ENCODE peak calls at places on chromosomes 11 and 22, in seven cellular contexts. Q is AG04449, M is AG09319, R is HCT116, H is foreskin fibroblast, W is esophagus muscularis mucosa, A is NB4. N is an unnamed sample.
A peak's percentile ranks its signal among the peaks of the same experiment; 100 is the strongest.

GRCh38 chr11:92251980-92252379 is 27.4 kb downstream of the FAT3 start:
- DNase-seq in W (no peak), H (no peak), A (no peak), R (no peak), M (no peak), Q (peak; percentile 72), N (no peak)

GRCh38 chr11:66278396-66279091 is 569 bp downstream of the CNIH2 start:
- DNase-seq in A (peak; percentile 43), H (peak; percentile 44), M (no peak), R (no peak), Q (no peak), W (no peak), N (no peak)

GRCh38 chr11:128517457-128518230 is 69.7 kb downstream of the ETS1 start:
- DNase-seq in H (peak; percentile 60), A (no peak), R (no peak), W (peak; percentile 50), Q (no peak), M (no peak), N (no peak)

GRCh38 chr11:69049490-69049867 is 747 bp downstream of the TPCN2 start:
- DNase-seq in R (no peak), Q (no peak), H (peak; percentile 26), A (peak; percentile 81), M (no peak), W (no peak), N (no peak)

GRCh38 chr11:29022676-29023075 is 914.5 kb downstream of the METTL15 start:
- DNase-seq in Q (no peak), R (no peak), M (no peak), H (no peak), W (no peak), A (no peak), N (no peak)

GRCh38 chr22:29801153-29801552 is 34.0 kb downstream of the UQCR10 start:
- DNase-seq in M (no peak), Q (no peak), H (no peak), R (no peak), A (no peak), W (no peak), N (no peak)

GRCh38 chr11:119108151-119108856 is 1.2 kb downstream of the C2CD2L start:
- DNase-seq in Q (no peak), W (no peak), M (no peak), R (no peak), H (peak; percentile 45), A (peak; percentile 85), N (peak; percentile 60)

GRCh38 chr11:70700453-70700852 is 302.1 kb downstream of the CTTN start:
- DNase-seq in M (no peak), H (no peak), A (no peak), Q (no peak), W (no peak), R (no peak), N (no peak)

GRCh38 chr22:36331306-36331911 is 56.4 kb downstream of the MYH9 start:
- DNase-seq in W (peak; percentile 97), R (peak; percentile 82), M (no peak), A (peak; percentile 94), Q (peak; percentile 86), H (peak; percentile 96), N (peak; percentile 89)

GRCh38 chr22:23057331-23057730 is 13.0 kb upstream of the GNAZ start:
- DNase-seq in H (no peak), W (no peak), M (no peak), A (no peak), Q (no peak), R (no peak), N (peak; percentile 2)

GRCh38 chr22:35910013-35910860 is 118.4 kb downstream of the RBFOX2 start:
- DNase-seq in W (no peak), Q (no peak), R (no peak), H (peak; percentile 30), M (no peak), A (no peak), N (no peak)

GRCh38 chr11:117809236-117810055 is 12.4 kb upstream of the DSCAML1 start:
- DNase-seq in R (peak; percentile 63), H (peak; percentile 63), A (peak; percentile 72), Q (no peak), W (no peak), M (no peak), N (peak; percentile 58)

GRCh38 chr22:23029521-23030228 is 40.6 kb upstream of the GNAZ start:
- DNase-seq in A (no peak), R (no peak), W (no peak), H (no peak), Q (no peak), M (no peak), N (no peak)

GRCh38 chr11:57588038-57588710 is 9.3 kb upstream of the SERPING1 start:
- DNase-seq in A (peak; percentile 73), R (no peak), H (no peak), Q (no peak), W (no peak), M (no peak), N (no peak)

GRCh38 chr11:111331711-111332479 is 33.5 kb downstream of the POU2AF3 start:
- DNase-seq in H (peak; percentile 50), W (no peak), R (no peak), Q (no peak), A (no peak), M (peak; percentile 27), N (no peak)

GRCh38 chr11:43823851-43824250 is 56.8 kb upstream of the ALKBH3 start:
- DNase-seq in M (no peak), W (no peak), Q (no peak), R (no peak), H (no peak), A (no peak), N (no peak)

GRCh38 chr11:43819926-43820325 is 60.7 kb upstream of the ALKBH3 start:
- DNase-seq in A (peak; percentile 26), Q (no peak), M (no peak), W (no peak), H (peak; percentile 49), R (no peak), N (no peak)

GRCh38 chr11:43830928-43831440 is 49.6 kb upstream of the ALKBH3 start:
- DNase-seq in Q (peak; percentile 99), H (peak; percentile 98), A (peak; percentile 65), R (peak; percentile 98), W (no peak), M (peak; percentile 91), N (no peak)

GRCh38 chr11:43823316-43823715 is 57.3 kb upstream of the ALKBH3 start:
- DNase-seq in Q (no peak), W (no peak), H (no peak), R (no peak), A (no peak), M (no peak), N (no peak)

DNA sequence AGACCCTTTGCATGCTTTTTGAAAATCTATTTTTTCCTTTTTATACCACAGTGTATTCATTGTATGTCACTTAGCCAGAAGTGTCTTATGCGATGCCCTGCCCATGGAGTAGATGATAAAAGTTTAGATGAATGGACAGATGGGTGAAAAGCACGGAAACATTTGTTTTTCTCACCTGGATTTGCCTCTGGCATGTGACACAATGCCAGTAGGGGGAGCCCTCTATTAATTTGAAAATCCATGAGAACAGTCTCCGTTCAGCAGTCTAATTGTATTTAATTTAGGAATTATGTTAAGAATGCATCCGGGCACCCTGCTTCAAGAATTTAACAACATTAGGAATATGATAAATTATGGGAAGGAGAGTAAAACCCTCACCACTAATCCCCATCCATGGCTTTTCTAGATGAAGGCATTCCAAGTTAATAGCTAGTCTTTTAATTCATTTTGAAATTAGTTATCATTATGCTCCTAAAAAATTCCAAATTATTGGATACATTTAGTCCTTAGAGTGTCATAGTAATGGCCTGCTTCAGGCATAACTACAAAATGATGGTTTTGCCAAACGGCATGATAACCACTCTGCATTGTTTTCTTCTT is 55.3 kb upstream of the ALKBH3 start:
- DNase-seq in H (peak; percentile 66), Q (no peak), M (no peak), A (peak; percentile 23), W (no peak), R (peak; percentile 31), N (no peak)
- TF ChIP-seq CTCF in H (peak; percentile 78), Q (peak; percentile 66), M (peak; percentile 69), A (peak; percentile 60), W (peak; percentile 79), R (peak; percentile 83), N (peak; percentile 35)

GRCh38 chr11:35554491-35555237 is 29.2 kb upstream of the PAMR1 start:
- DNase-seq in Q (no peak), H (peak; percentile 73), M (no peak), W (peak; percentile 72), R (no peak), A (no peak), N (no peak)
- TF ChIP-seq CTCF in Q (peak; percentile 44), H (peak; percentile 55), M (peak; percentile 30), W (peak; percentile 17), R (peak; percentile 56), A (no peak), N (no peak)

GRCh38 chr11:9982796-9983579 is 311.0 kb downstream of the SBF2 start:
- DNase-seq in M (no peak), R (peak; percentile 31), W (no peak), A (no peak), Q (no peak), H (peak; percentile 28), N (no peak)
- TF ChIP-seq CTCF in M (no peak), R (no peak), W (no peak), A (no peak), Q (no peak), H (no peak), N (no peak)

GRCh38 chr11:1841511-1842148 is 2.8 kb downstream of the TNNI2 start:
- DNase-seq in A (no peak), M (no peak), H (no peak), W (no peak), R (no peak), Q (no peak), N (no peak)
- TF ChIP-seq CTCF in A (no peak), M (no peak), H (no peak), W (no peak), R (no peak), Q (no peak), N (no peak)

GRCh38 chr11:80727315-80727714 is 1286.5 kb upstream of the TENM4 start:
- DNase-seq in A (peak; percentile 5), M (no peak), R (no peak), H (no peak), W (no peak), Q (no peak), N (peak; percentile 7)
- TF ChIP-seq CTCF in A (no peak), M (no peak), R (no peak), H (peak; percentile 10), W (no peak), Q (no peak), N (peak; percentile 14)